ENCODE peak calls at places on chromosome 17, in five cellular contexts. Y, N, L, O and J are unnamed samples.

GRCh38 chr17:80817861-80818260 is 173.8 kb upstream of the CHMP6 start:
- DNase-seq in O (no peak), Y (no peak), N (no peak), L (no peak), J (no peak)

GRCh38 chr17:43517615-43518386 is 28.3 kb downstream of the ETV4 start:
- DNase-seq in Y (no peak), N (no peak), O (no peak), L (no peak), J (no peak)

GRCh38 chr17:74228326-74228978 is 15.1 kb downstream of the TTYH2 start:
- DNase-seq in L (no peak), Y (no peak), O (no peak), N (peak), J (no peak)

GRCh38 chr17:16215002-16215272 is 397 bp downstream of the NCOR1 start:
- DNase-seq in O (no peak), N (peak), L (no peak), Y (peak), J (peak)

GRCh38 chr17:59381716-59382570 is 50.5 kb downstream of the YPEL2 start:
- DNase-seq in O (no peak), Y (no peak), N (no peak), L (no peak), J (no peak)

GRCh38 chr17:4900231-4901107 is 1.1 kb downstream of the C17orf107 start:
- DNase-seq in O (no peak), N (no peak), Y (no peak), L (no peak), J (no peak)

GRCh38 chr17:79014158-79014758 is 4.7 kb upstream of the CANT1 start:
- DNase-seq in O (no peak), Y (no peak), N (no peak), L (no peak), J (no peak)

GRCh38 chr17:45753645-45754225 is 30.4 kb upstream of the CRHR1 start:
- DNase-seq in N (no peak), O (no peak), Y (no peak), L (no peak), J (no peak)

GRCh38 chr17:33983824-33984574 is 271.1 kb upstream of the CCL2 start:
- DNase-seq in L (no peak), O (no peak), N (no peak), Y (no peak), J (no peak)

GRCh38 chr17:15462962-15463361 is 4.5 kb downstream of the CDRT4 start:
- DNase-seq in O (no peak), N (no peak), Y (no peak), L (no peak), J (no peak)

GRCh38 chr17:4834621-4835020 is 1.5 kb downstream of the MINK1 start:
- DNase-seq in O (no peak), L (no peak), N (no peak), Y (no peak), J (no peak)

GRCh38 chr17:76273435-76273921 is 8.3 kb downstream of the UBALD2 start:
- DNase-seq in Y (no peak), L (no peak), N (no peak), O (no peak), J (no peak)

GRCh38 chr17:55723488-55723848 is 804 bp upstream of the TMEM100 start:
- DNase-seq in N (no peak), Y (no peak), L (no peak), O (no peak), J (no peak)

GRCh38 chr17:17783121-17783824 is 53.5 kb downstream of the SREBF1 start:
- DNase-seq in N (peak), Y (peak), L (no peak), O (peak), J (peak)
- TF ChIP-seq CTCF in N (peak), Y (peak), L (no peak), O (peak), J (peak)

DNA sequence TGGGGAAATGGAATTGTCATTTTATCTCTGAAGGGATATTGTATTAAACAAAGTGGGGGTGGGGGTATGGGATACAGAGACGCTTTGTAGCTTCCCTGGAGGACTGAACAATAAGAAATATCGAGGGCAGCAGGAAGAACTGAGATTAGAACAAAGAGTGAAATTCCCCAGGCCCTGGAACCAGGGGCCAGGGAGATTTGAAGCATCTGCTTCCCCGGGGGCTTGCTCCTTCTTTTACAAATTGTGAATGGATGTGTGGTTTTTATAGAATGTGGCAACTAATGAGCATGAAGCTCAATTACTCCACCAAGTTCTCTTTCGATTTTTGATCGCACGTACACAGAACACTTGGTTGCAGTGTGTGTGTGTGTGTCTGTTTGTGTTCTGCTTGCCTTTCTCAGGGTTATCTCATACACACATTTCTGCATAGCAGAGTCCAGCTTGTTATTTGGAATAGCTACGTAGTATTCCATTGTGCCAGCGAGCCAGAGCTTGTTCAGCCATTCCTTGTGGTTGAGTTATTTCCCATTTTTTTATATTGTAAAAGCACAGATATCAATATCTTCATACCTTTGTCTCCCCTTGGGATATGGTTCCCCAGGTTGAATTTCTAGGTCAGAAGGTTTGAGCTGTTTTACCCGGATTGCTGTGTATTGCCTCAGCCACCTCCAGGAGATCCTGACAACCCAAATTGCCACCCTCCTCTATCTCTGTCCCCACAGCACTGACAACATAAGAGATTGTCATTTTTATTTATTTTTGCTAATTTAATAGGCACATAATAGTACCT is 4.2 kb upstream of the PIPOX start:
- DNase-seq in L (no peak), Y (no peak), O (no peak), N (no peak), J (no peak)
- H3K4me3 ChIP-seq in L (no peak), Y (no peak), O (no peak), N (no peak), J (peak)

GRCh38 chr17:19753049-19753444 is 4.9 kb upstream of the ALDH3A1 start:
- DNase-seq in L (peak), Y (peak), N (no peak), O (peak), J (no peak)

GRCh38 chr17:19752216-19753048 is 4.3 kb upstream of the ALDH3A1 start:
- DNase-seq in N (no peak), Y (no peak), L (no peak), O (no peak), J (no peak)

GRCh38 chr17:19755392-19755791 is 7.3 kb upstream of the ALDH3A1 start:
- DNase-seq in Y (no peak), L (no peak), N (no peak), O (no peak), J (no peak)

GRCh38 chr17:19755821-19756510 is 7.9 kb upstream of the ALDH3A1 start:
- DNase-seq in Y (no peak), O (no peak), L (no peak), N (no peak), J (no peak)

GRCh38 chr17:19753661-19754463 is 5.8 kb upstream of the ALDH3A1 start:
- DNase-seq in L (no peak), N (no peak), Y (peak), O (no peak), J (peak)
- TF ChIP-seq CTCF in L (peak), N (no peak), Y (peak), O (no peak), J (peak)

GRCh38 chr17:2485543-2485942 is 26.1 kb downstream of the METTL16 start:
- DNase-seq in L (no peak), Y (peak), O (no peak), N (no peak), J (no peak)
- H3K4me3 ChIP-seq in L (peak), Y (no peak), O (peak), N (no peak), J (no peak)

DNA sequence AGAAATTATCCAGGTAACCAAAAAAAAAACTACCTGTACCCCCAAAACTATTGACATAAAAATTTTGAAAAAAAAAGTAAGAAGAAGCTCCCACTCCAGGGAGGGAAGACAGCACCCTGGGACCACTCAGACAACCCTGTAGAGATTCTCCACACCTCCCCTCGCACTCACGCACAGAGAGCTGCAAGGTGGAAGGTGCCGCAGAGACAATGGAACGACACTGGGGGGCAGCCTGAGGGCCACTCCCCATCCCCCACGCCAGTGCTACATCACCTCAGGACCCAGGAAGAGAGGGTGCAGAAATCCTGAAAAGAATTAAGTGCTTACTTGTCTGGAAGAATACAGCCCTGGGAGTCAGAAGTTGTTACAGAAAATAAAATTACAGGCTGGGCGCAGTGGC is 5.2 kb upstream of the CD79B start:
- DNase-seq in N (no peak), L (no peak), O (no peak), Y (no peak), J (no peak)
- TF ChIP-seq CTCF in N (no peak), L (no peak), O (no peak), Y (no peak), J (no peak)

GRCh38 chr17:46815474-46816353 is 2.8 kb downstream of the WNT3 start:
- DNase-seq in L (no peak), Y (no peak), N (no peak), O (no peak), J (no peak)

GRCh38 chr17:46818319-46818928 is at the start of gene WNT3:
- DNase-seq in O (no peak), L (no peak), Y (no peak), N (peak), J (peak)

GRCh38 chr17:46817901-46818209 is 637 bp downstream of the WNT3 start:
- DNase-seq in N (no peak), Y (no peak), L (no peak), O (no peak), J (no peak)

GRCh38 chr17:46818929-46819859 is 702 bp upstream of the WNT3 start:
- DNase-seq in O (no peak), N (peak), Y (no peak), L (no peak), J (no peak)

DNA sequence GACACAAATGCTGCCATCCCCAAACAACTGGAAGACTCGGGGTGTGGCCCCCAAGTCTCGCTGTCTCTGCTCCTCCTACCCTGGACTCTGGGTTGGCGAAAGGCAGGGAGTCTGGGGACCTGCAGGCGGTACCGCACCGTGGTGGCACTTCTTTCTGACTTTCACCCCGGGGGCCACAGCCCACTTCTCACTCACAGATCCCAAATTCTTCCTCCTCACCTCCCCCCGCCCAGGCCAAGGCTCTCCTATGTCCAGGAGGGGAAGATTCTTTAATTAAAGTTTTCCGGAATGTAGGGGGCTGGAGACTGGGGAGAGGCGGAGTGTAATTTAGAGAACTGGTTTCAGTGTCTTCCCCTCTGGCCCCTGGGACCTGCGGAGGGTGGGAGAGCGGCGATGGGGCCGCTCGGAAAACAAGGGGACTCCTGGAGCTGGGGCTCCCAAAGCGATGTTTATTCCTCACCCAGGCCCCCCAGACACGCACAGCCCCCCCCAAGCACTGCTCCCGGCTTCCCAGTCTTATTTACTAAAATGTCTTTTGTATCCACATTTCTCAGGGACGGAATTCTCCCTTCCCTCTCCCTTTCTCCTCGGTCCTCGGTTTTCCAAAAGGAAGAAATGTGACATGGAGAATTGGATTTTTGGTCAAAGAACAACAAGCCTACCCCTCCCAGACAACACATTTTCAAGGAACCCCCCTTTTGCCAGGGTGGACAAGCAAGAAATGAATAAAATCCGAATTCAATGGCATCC is 1.2 kb downstream of the WNT3 start:
- DNase-seq in Y (no peak), O (no peak), N (no peak), L (no peak), J (no peak)
- H3K4me3 ChIP-seq in Y (no peak), O (no peak), N (no peak), L (no peak), J (no peak)

GRCh38 chr17:48791128-48792032 is 25.6 kb downstream of the TTLL6 start:
- DNase-seq in L (peak), N (peak), O (peak), Y (peak), J (peak)
- TF ChIP-seq CTCF in L (peak), N (peak), O (peak), Y (peak), J (peak)

GRCh38 chr17:37744633-37744927 is 279 bp downstream of the HNF1B start:
- DNase-seq in O (no peak), N (no peak), Y (no peak), L (no peak), J (no peak)

GRCh38 chr17:37742762-37743611 is 1.9 kb downstream of the HNF1B start:
- DNase-seq in N (no peak), Y (no peak), O (no peak), L (no peak), J (no peak)

GRCh38 chr17:37743875-37744632 is 805 bp downstream of the HNF1B start:
- DNase-seq in L (no peak), O (no peak), Y (no peak), N (no peak), J (no peak)

GRCh38 chr17:37742114-37742761 is 2.6 kb downstream of the HNF1B start:
- DNase-seq in L (no peak), O (no peak), N (no peak), Y (no peak), J (no peak)

DNA sequence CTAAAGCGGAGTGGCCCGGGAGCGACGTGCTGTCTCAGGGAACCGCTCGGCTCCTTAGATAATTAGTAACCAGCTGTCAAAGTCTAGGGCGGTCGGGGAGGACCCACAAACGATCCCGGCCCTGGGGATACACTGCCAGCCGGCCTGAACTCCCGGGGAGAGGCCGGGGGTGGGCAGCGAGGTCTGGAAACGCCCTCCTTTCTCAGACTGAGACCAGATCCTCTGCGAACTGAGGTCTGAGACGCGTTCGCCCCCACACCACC is 1.3 kb downstream of the HNF1B start:
- DNase-seq in O (no peak), L (no peak), Y (no peak), N (no peak), J (no peak)
- H3K4me3 ChIP-seq in O (no peak), L (peak), Y (no peak), N (no peak), J (no peak)